ENCODE peak calls at places on chromosome 2, in five cellular contexts. X, C, T, K and R are unnamed samples.

GRCh38 chr2:198129609-198130008 is 325.2 kb downstream of the PLCL1 start:
- DNase-seq in X (no peak), C (no peak), T (no peak), K (no peak), R (no peak)

GRCh38 chr2:226199555-226199954 is 600.1 kb downstream of the IRS1 start:
- DNase-seq in X (no peak), C (no peak), T (no peak), K (no peak), R (no peak)

GRCh38 chr2:48313036-48313877 is 216.7 kb upstream of the STON1 start:
- DNase-seq in X (no peak), C (no peak), T (no peak), K (no peak), R (no peak)

GRCh38 chr2:235954888-235955480 is 213.2 kb downstream of the GBX2 start:
- DNase-seq in X (no peak), C (no peak), T (no peak), K (no peak), R (no peak)

GRCh38 chr2:47494267-47495130 is 91.5 kb downstream of the MSH2 start:
- DNase-seq in X (no peak), C (peak; percentile 61), T (no peak), K (no peak), R (no peak)

GRCh38 chr2:233053928-233054774 is 6.0 kb upstream of the INPP5D start:
- DNase-seq in X (no peak), C (peak; percentile 60), T (no peak), K (no peak), R (peak; percentile 73)

GRCh38 chr2:68889500-68889899 is 18.3 kb upstream of the BMP10 start:
- DNase-seq in X (no peak), C (no peak), T (no peak), K (no peak), R (no peak)

GRCh38 chr2:212935749-212936148 is 215.7 kb downstream of the IKZF2 start:
- DNase-seq in X (no peak), C (no peak), T (no peak), K (no peak), R (no peak)

GRCh38 chr2:75707901-75708300 is 2.8 kb downstream of the GCFC2 start:
- DNase-seq in X (no peak), C (no peak), T (no peak), K (no peak), R (no peak)

GRCh38 chr2:119223521-119224390 is at the start of gene STEAP3:
- DNase-seq in X (peak; percentile 68), C (peak; percentile 88), T (peak; percentile 14), K (no peak), R (peak; percentile 72)

GRCh38 chr2:209526541-209526940 is 102.7 kb downstream of the MAP2 start:
- DNase-seq in X (no peak), C (no peak), T (no peak), K (no peak), R (no peak)

GRCh38 chr2:155748126-155748525 is 584.4 kb downstream of the NR4A2 start:
- DNase-seq in X (no peak), C (no peak), T (no peak), K (no peak), R (peak; percentile 50)

GRCh38 chr2:227864161-227864756 is 7.2 kb upstream of the DAW1 start:
- DNase-seq in X (no peak), C (no peak), T (peak; percentile 54), K (no peak), R (no peak)

GRCh38 chr2:189466656-189467055 is 25.4 kb downstream of the WDR75 start:
- DNase-seq in X (no peak), C (no peak), T (peak; percentile 20), K (peak; percentile 18), R (no peak)

GRCh38 chr2:141041281-141041680 is 1089.5 kb downstream of the LRP1B start:
- DNase-seq in X (no peak), C (no peak), T (no peak), K (no peak), R (no peak)

GRCh38 chr2:73080321-73081131 is 9.0 kb upstream of the SFXN5 start:
- DNase-seq in X (no peak), C (no peak), T (no peak), K (no peak), R (peak; percentile 46)

GRCh38 chr2:212832211-212833195 is 293.9 kb upstream of the ERBB4 start:
- DNase-seq in X (no peak), C (peak; percentile 60), T (no peak), K (no peak), R (no peak)

GRCh38 chr2:176075476-176075875 is 8.3 kb downstream of the EVX2 start:
- DNase-seq in X (no peak), C (no peak), T (no peak), K (no peak), R (peak; percentile 72)

GRCh38 chr2:169193624-169194023 is 124.3 kb downstream of the DHRS9 start:
- DNase-seq in X (no peak), C (no peak), T (no peak), K (no peak), R (no peak)

GRCh38 chr2:29783696-29784095 is 137.7 kb downstream of the ALK start:
- DNase-seq in X (no peak), C (no peak), T (no peak), K (no peak), R (no peak)

GRCh38 chr2:68368657-68369339 is 3.7 kb downstream of the PLEK start:
- DNase-seq in X (no peak), C (no peak), T (peak; percentile 90), K (no peak), R (peak; percentile 9)

GRCh38 chr2:96864343-96865091 is 5.4 kb downstream of the SEMA4C start:
- DNase-seq in X (no peak), C (peak; percentile 64), T (no peak), K (no peak), R (no peak)

GRCh38 chr2:191030521-191031154 is 16.7 kb upstream of the STAT1 start:
- DNase-seq in X (no peak), C (no peak), T (no peak), K (no peak), R (peak; percentile 28)